ENCODE peak calls at places on chromosomes 7 and 10, in five cellular contexts. One of them, this sample, is unnamed.

GRCh38 chr7:76272872-76273271 is 29.6 kb upstream of the HSPB1 start:
- DNase-seq in T-helper 17 cell: no peak
- DNase-seq in endodermal cell: no peak
- DNase-seq in cortex of kidney: no peak
- DNase-seq in NCI-H2081 treated with DMSO at 0.1 percent for 48 hours: no peak
- DNase-seq in this sample: no peak

GRCh38 chr10:117531371-117532002 is 11.1 kb upstream of the EMX2 start:
- DNase-seq in cortex of kidney: no peak
- DNase-seq in endodermal cell: no peak
- DNase-seq in NCI-H2081 treated with DMSO at 0.1 percent for 48 hours: no peak
- DNase-seq in T-helper 17 cell: no peak
- DNase-seq in this sample: no peak

GRCh38 chr7:46352335-46352954 is 431.4 kb upstream of the IGFBP3 start:
- DNase-seq in cortex of kidney: no peak
- DNase-seq in NCI-H2081 treated with DMSO at 0.1 percent for 48 hours: no peak
- DNase-seq in T-helper 17 cell: no peak
- DNase-seq in endodermal cell: peak; percentile 84
- DNase-seq in this sample: peak; percentile 81

GRCh38 chr7:72016574-72016973 is 395.6 kb downstream of the CALN1 start:
- DNase-seq in cortex of kidney: no peak
- DNase-seq in endodermal cell: no peak
- DNase-seq in T-helper 17 cell: no peak
- DNase-seq in NCI-H2081 treated with DMSO at 0.1 percent for 48 hours: no peak
- DNase-seq in this sample: no peak

GRCh38 chr10:29692121-29692539 is 57.4 kb upstream of the SVIL start:
- DNase-seq in endodermal cell: no peak
- DNase-seq in NCI-H2081 treated with DMSO at 0.1 percent for 48 hours: no peak
- DNase-seq in cortex of kidney: no peak
- DNase-seq in T-helper 17 cell: no peak
- DNase-seq in this sample: peak; percentile 50

GRCh38 chr10:14782691-14783363 is 8.1 kb upstream of the FAM107B start:
- DNase-seq in T-helper 17 cell: no peak
- DNase-seq in cortex of kidney: no peak
- DNase-seq in endodermal cell: peak; percentile 45
- DNase-seq in NCI-H2081 treated with DMSO at 0.1 percent for 48 hours: no peak
- DNase-seq in this sample: peak; percentile 75

GRCh38 chr10:86104156-86104555 is 262.4 kb downstream of the GRID1 start:
- DNase-seq in cortex of kidney: no peak
- DNase-seq in T-helper 17 cell: no peak
- DNase-seq in NCI-H2081 treated with DMSO at 0.1 percent for 48 hours: no peak
- DNase-seq in endodermal cell: peak; percentile 21
- DNase-seq in this sample: no peak

GRCh38 chr10:121266370-121266769 is 331.9 kb downstream of the FGFR2 start:
- DNase-seq in NCI-H2081 treated with DMSO at 0.1 percent for 48 hours: no peak
- DNase-seq in cortex of kidney: no peak
- DNase-seq in endodermal cell: no peak
- DNase-seq in T-helper 17 cell: no peak
- DNase-seq in this sample: no peak

GRCh38 chr10:45118929-45119328 is 118.2 kb downstream of the ZNF22 start:
- DNase-seq in endodermal cell: no peak
- DNase-seq in cortex of kidney: no peak
- DNase-seq in NCI-H2081 treated with DMSO at 0.1 percent for 48 hours: no peak
- DNase-seq in T-helper 17 cell: no peak
- DNase-seq in this sample: no peak

GRCh38 chr7:17848516-17848915 is 91.8 kb downstream of the SNX13 start:
- DNase-seq in NCI-H2081 treated with DMSO at 0.1 percent for 48 hours: no peak
- DNase-seq in endodermal cell: no peak
- DNase-seq in cortex of kidney: no peak
- DNase-seq in T-helper 17 cell: no peak
- DNase-seq in this sample: peak; percentile 1

GRCh38 chr7:8481752-8482446 is 48.5 kb downstream of the NXPH1 start:
- DNase-seq in NCI-H2081 treated with DMSO at 0.1 percent for 48 hours: no peak
- DNase-seq in cortex of kidney: no peak
- DNase-seq in T-helper 17 cell: no peak
- DNase-seq in endodermal cell: no peak
- DNase-seq in this sample: no peak

GRCh38 chr7:80622531-80622930 is 15.9 kb upstream of the CD36 start:
- DNase-seq in T-helper 17 cell: no peak
- DNase-seq in endodermal cell: no peak
- DNase-seq in NCI-H2081 treated with DMSO at 0.1 percent for 48 hours: no peak
- DNase-seq in cortex of kidney: no peak
- DNase-seq in this sample: no peak

GRCh38 chr10:13241613-13242012 is 7.4 kb upstream of the UCMA start:
- DNase-seq in NCI-H2081 treated with DMSO at 0.1 percent for 48 hours: no peak
- DNase-seq in T-helper 17 cell: no peak
- DNase-seq in cortex of kidney: no peak
- DNase-seq in endodermal cell: no peak
- DNase-seq in this sample: no peak

GRCh38 chr7:149797771-149798170 is 24.4 kb upstream of the ZNF467 start:
- DNase-seq in NCI-H2081 treated with DMSO at 0.1 percent for 48 hours: no peak
- DNase-seq in endodermal cell: no peak
- DNase-seq in cortex of kidney: no peak
- DNase-seq in T-helper 17 cell: no peak
- DNase-seq in this sample: no peak

GRCh38 chr10:133257489-133258065 is 19.1 kb downstream of the ADAM8 start:
- DNase-seq in cortex of kidney: no peak
- DNase-seq in NCI-H2081 treated with DMSO at 0.1 percent for 48 hours: no peak
- DNase-seq in T-helper 17 cell: no peak
- DNase-seq in endodermal cell: peak; percentile 84
- DNase-seq in this sample: peak; percentile 73

GRCh38 chr7:155456772-155457543 is 971 bp upstream of the EN2 start:
- DNase-seq in T-helper 17 cell: no peak
- DNase-seq in cortex of kidney: no peak
- DNase-seq in NCI-H2081 treated with DMSO at 0.1 percent for 48 hours: no peak
- DNase-seq in endodermal cell: peak; percentile 92
- DNase-seq in this sample: peak; percentile 80

GRCh38 chr7:1945558-1945957 is 275.5 kb downstream of the ELFN1 start:
- DNase-seq in endodermal cell: no peak
- DNase-seq in T-helper 17 cell: no peak
- DNase-seq in cortex of kidney: no peak
- DNase-seq in NCI-H2081 treated with DMSO at 0.1 percent for 48 hours: no peak
- DNase-seq in this sample: no peak

GRCh38 chr7:149422914-149423285 is 38.0 kb downstream of the ZNF777 start:
- DNase-seq in T-helper 17 cell: peak; percentile 17
- DNase-seq in endodermal cell: no peak
- DNase-seq in cortex of kidney: no peak
- DNase-seq in NCI-H2081 treated with DMSO at 0.1 percent for 48 hours: no peak
- DNase-seq in this sample: no peak

GRCh38 chr10:34446046-34446445 is 369.1 kb downstream of the PARD3 start:
- DNase-seq in endodermal cell: no peak
- DNase-seq in cortex of kidney: no peak
- DNase-seq in T-helper 17 cell: no peak
- DNase-seq in NCI-H2081 treated with DMSO at 0.1 percent for 48 hours: no peak
- DNase-seq in this sample: no peak

GRCh38 chr7:2710256-2710655 is 22.3 kb downstream of the AMZ1 start:
- DNase-seq in cortex of kidney: no peak
- DNase-seq in T-helper 17 cell: peak; percentile 69
- DNase-seq in endodermal cell: no peak
- DNase-seq in NCI-H2081 treated with DMSO at 0.1 percent for 48 hours: no peak
- DNase-seq in this sample: no peak

GRCh38 chr10:14396441-14397048 is 65.8 kb upstream of the FRMD4A start:
- DNase-seq in T-helper 17 cell: no peak
- DNase-seq in cortex of kidney: no peak
- DNase-seq in endodermal cell: no peak
- DNase-seq in NCI-H2081 treated with DMSO at 0.1 percent for 48 hours: no peak
- DNase-seq in this sample: peak; percentile 32

GRCh38 chr10:102675151-102675886 is 31.0 kb downstream of the TRIM8 start:
- DNase-seq in endodermal cell: no peak
- DNase-seq in NCI-H2081 treated with DMSO at 0.1 percent for 48 hours: no peak
- DNase-seq in T-helper 17 cell: no peak
- DNase-seq in cortex of kidney: no peak
- DNase-seq in this sample: no peak